ENCODE peak calls at places on chromosomes 12 and 14, in five cellular contexts. V is pancreas, N is WERI-Rb-1, B is foreskin fibroblast, C is fibroblast of lung. F is an unnamed sample.

GRCh38 chr12:14913381-14913781 is 25.0 kb downstream of the ERP27 start:
- DNase-seq in B (no peak), N (peak), V (no peak), C (no peak), F (peak)

GRCh38 chr12:109758406-109759075 is 44.9 kb downstream of the FAM222A start:
- DNase-seq in B (no peak), N (peak), C (no peak), V (no peak), F (no peak)

GRCh38 chr14:101876539-101876938 is 87.8 kb upstream of the DYNC1H1 start:
- DNase-seq in N (no peak), C (peak), V (no peak), B (peak), F (peak)

GRCh38 chr12:21672151-21672550 is 14.5 kb upstream of the LDHB start:
- DNase-seq in B (no peak), N (no peak), C (no peak), V (no peak), F (no peak)

GRCh38 chr12:100348657-100349454 is 8.0 kb upstream of the SLC17A8 start:
- DNase-seq in N (no peak), B (peak), V (no peak), C (peak), F (peak)

GRCh38 chr14:64755661-64756265 is 51.5 kb downstream of the PLEKHG3 start:
- DNase-seq in C (no peak), V (no peak), N (no peak), B (peak), F (peak)

GRCh38 chr14:104328607-104329006 is 190.2 kb downstream of the KIF26A start:
- DNase-seq in V (no peak), N (no peak), B (no peak), C (no peak), F (no peak)

GRCh38 chr12:104680070-104680469 is 223.3 kb downstream of the CHST11 start:
- DNase-seq in C (no peak), N (peak), B (peak), V (no peak), F (no peak)

GRCh38 chr14:65949711-65950516 is 536.3 kb upstream of the CCDC196 start:
- DNase-seq in B (peak), N (peak), V (no peak), C (peak), F (peak)

GRCh38 chr12:32089156-32089950 is 17.3 kb upstream of the BICD1 start:
- DNase-seq in C (no peak), V (no peak), N (peak), B (peak), F (no peak)

GRCh38 chr14:73576391-73576790 is 7.4 kb downstream of the ACOT2 start:
- DNase-seq in V (no peak), C (no peak), N (no peak), B (peak), F (no peak)

GRCh38 chr12:6302621-6303020 is 7.9 kb upstream of the PLEKHG6 start:
- DNase-seq in V (no peak), B (no peak), N (no peak), C (no peak), F (no peak)

GRCh38 chr12:118922405-118922804 is 58.9 kb upstream of the SRRM4 start:
- DNase-seq in V (no peak), B (no peak), C (no peak), N (no peak), F (no peak)

GRCh38 chr14:81018714-81019512 is 63.5 kb downstream of the TSHR start:
- DNase-seq in C (no peak), V (no peak), N (no peak), B (no peak), F (no peak)

GRCh38 chr14:69614592-69614991 is 3.2 kb downstream of the SUSD6 start:
- DNase-seq in N (no peak), V (no peak), B (no peak), C (no peak), F (no peak)

GRCh38 chr14:64831419-64831818 is 48.3 kb downstream of the SPTB start:
- DNase-seq in N (no peak), V (no peak), B (no peak), C (no peak), F (no peak)

GRCh38 chr12:106985479-106985878 is 1.5 kb downstream of the MTERF2 start:
- DNase-seq in C (no peak), B (no peak), N (no peak), V (peak), F (no peak)

GRCh38 chr12:106986625-106987389 is at the start of gene MTERF2:
- DNase-seq in V (peak), C (peak), N (peak), B (peak), F (peak)

GRCh38 chr12:106986135-106986534 is 811 bp downstream of the MTERF2 start:
- DNase-seq in N (no peak), B (no peak), C (no peak), V (no peak), F (no peak)

GRCh38 chr12:106982229-106982628 is 4.7 kb downstream of the MTERF2 start:
- DNase-seq in N (no peak), V (no peak), B (no peak), C (no peak), F (no peak)

DNA sequence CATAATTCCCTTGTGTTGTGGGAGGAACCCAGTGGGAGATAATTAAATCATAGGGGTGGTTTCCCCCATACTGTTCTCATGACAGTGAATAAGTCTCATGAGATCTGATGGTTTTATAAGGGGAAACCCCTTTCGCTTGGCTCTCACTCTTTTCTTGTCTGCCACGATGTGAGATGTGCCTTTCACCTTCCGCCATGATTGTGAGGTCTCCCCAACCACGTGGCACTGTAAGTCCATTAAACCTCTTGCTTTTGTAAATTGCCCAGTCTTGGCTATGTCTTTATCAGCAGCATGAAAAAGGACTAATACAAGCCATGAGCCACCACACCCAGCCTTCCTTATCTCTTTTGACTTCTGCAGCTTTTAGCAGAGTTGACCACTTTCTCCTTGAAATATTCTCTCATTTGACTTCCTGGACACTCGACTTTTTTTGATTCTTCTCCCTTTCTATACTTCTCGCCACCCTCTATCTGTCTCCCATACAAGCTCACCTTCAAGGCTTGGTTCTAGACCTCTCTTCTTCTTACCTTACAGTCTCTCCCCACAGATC is 2.3 kb downstream of the MTERF2 start:
- DNase-seq in B (no peak), N (no peak), C (no peak), V (no peak), F (no peak)
- H3K4me3 ChIP-seq in B (no peak), N (no peak), C (no peak), V (no peak), F (no peak)

GRCh38 chr14:92652413-92653151 is 95.8 kb downstream of the LGMN start:
- DNase-seq in B (no peak), N (no peak), C (no peak), V (no peak), F (no peak)
- H3K4me3 ChIP-seq in B (no peak), N (no peak), C (no peak), V (no peak), F (no peak)

DNA sequence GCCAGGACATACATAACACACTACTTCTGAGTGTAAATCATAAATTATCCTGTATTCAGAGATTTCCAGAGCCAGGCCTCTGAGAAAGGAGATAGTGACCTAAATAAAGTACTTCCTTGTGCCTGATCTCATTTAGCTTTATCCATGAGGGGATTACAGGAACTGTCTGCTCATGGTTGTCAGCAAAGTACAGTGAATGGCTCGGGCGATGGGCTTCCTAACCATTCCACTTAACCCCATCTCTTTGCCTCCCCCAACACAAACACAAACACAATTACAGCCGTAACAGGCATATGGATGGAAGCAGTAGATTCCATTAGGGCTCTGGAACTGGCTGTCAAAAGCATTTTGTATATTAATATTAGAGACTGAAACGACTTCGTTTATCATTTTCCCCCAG is 206.7 kb upstream of the CPNE8 start:
- DNase-seq in C (no peak), B (no peak), V (no peak), N (peak), F (no peak)
- H3K4me3 ChIP-seq in C (no peak), B (no peak), V (no peak), N (no peak), F (no peak)

GRCh38 chr12:122868471-122869177 is 27.3 kb downstream of the VPS37B start:
- DNase-seq in N (no peak), V (no peak), B (no peak), C (no peak), F (no peak)
- H3K4me3 ChIP-seq in N (no peak), V (no peak), B (no peak), C (no peak), F (no peak)

GRCh38 chr12:116358850-116359761 is 81.6 kb upstream of the MED13L start:
- DNase-seq in N (peak), B (peak), C (peak), V (peak), F (peak)
- H3K4me3 ChIP-seq in N (no peak), B (peak), C (peak), V (no peak), F (no peak)

GRCh38 chr12:121955258-121956040 is 37.1 kb downstream of the CFAP251 start:
- DNase-seq in B (peak), V (no peak), N (no peak), C (peak), F (peak)
- H3K4me3 ChIP-seq in B (no peak), V (no peak), N (no peak), C (no peak), F (no peak)

GRCh38 chr12:51821423-51822260 is 26.9 kb downstream of the FIGNL2 start:
- DNase-seq in C (no peak), N (no peak), B (no peak), V (no peak), F (no peak)
- H3K4me3 ChIP-seq in C (peak), N (no peak), B (no peak), V (peak), F (peak)

GRCh38 chr12:20629414-20630156 is 65.5 kb upstream of the SLCO1C1 start:
- DNase-seq in N (no peak), V (peak), B (peak), C (peak), F (peak)

GRCh38 chr12:20627001-20627588 is 68.0 kb upstream of the SLCO1C1 start:
- DNase-seq in N (no peak), C (no peak), B (no peak), V (no peak), F (no peak)

GRCh38 chr12:20631711-20632110 is 63.4 kb upstream of the SLCO1C1 start:
- DNase-seq in N (no peak), C (peak), V (no peak), B (no peak), F (peak)

GRCh38 chr12:20628388-20628787 is 66.7 kb upstream of the SLCO1C1 start:
- DNase-seq in N (no peak), V (no peak), B (no peak), C (no peak), F (no peak)

GRCh38 chr12:20628999-20629398 is 66.1 kb upstream of the SLCO1C1 start:
- DNase-seq in V (no peak), N (no peak), B (no peak), C (no peak), F (no peak)
- H3K4me3 ChIP-seq in V (no peak), N (no peak), B (no peak), C (no peak), F (no peak)

GRCh38 chr12:27467641-27468040 is 21.1 kb downstream of the SMCO2 start:
- DNase-seq in N (no peak), B (no peak), V (no peak), C (no peak), F (no peak)
- H3K4me3 ChIP-seq in N (no peak), B (no peak), V (no peak), C (no peak), F (no peak)

F was measured in fibroblast of pulmonary artery.